ENCODE peak calls at places on chromosomes 13 and 19, in six cellular contexts. Y is IMR-90, A is neuronal stem cell, P is mesenchymal stem cell, I is H1, N is trophoblast cell. J is an unnamed sample. For H3K4me1, the result is how much of the 10 kb centered on the place peaks cover.

GRCh38 chr13:45601680-45602079 is 13.9 kb downstream of the ERICH6B start:
- DNase-seq in Y (no peak), A (no peak), P (no peak), I (no peak), N (no peak), J (no peak)

GRCh38 chr13:36259361-36260137 is 38.1 kb downstream of the CCDC169 start:
- DNase-seq in Y (no peak), A (no peak), P (no peak), I (no peak), N (no peak), J (no peak)

GRCh38 chr19:31269425-31270127 is 79.7 kb downstream of the TSHZ3 start:
- DNase-seq in Y (peak), A (no peak), P (no peak), I (no peak), N (no peak), J (no peak)

GRCh38 chr13:109180905-109181425 is 551.6 kb downstream of the MYO16 start:
- DNase-seq in Y (peak), A (no peak), P (peak), I (no peak), N (peak), J (no peak)

GRCh38 chr19:4130635-4131438 is 6.9 kb upstream of the MAP2K2 start:
- DNase-seq in Y (peak), A (no peak), P (peak), I (no peak), N (peak), J (no peak)

GRCh38 chr13:111976474-111977183 is 90.3 kb upstream of the SOX1 start:
- DNase-seq in Y (no peak), A (no peak), P (no peak), I (no peak), N (no peak), J (no peak)

GRCh38 chr19:35710784-35711723 is 6.7 kb downstream of the ZBTB32 start:
- DNase-seq in Y (no peak), A (no peak), P (no peak), I (no peak), N (no peak), J (no peak)

GRCh38 chr19:56670961-56671612 is 470 bp downstream of the ZNF835 start:
- DNase-seq in Y (no peak), A (peak), P (no peak), I (no peak), N (peak), J (no peak)

GRCh38 chr13:111994578-111994977 is 72.4 kb upstream of the SOX1 start:
- DNase-seq in Y (no peak), A (no peak), P (no peak), I (no peak), N (no peak), J (no peak)

GRCh38 chr19:289651-290538 is 1.3 kb downstream of the PLPP2 start:
- DNase-seq in Y (peak), A (no peak), P (peak), I (peak), N (peak), J (peak)

GRCh38 chr19:44741841-44742352 is 6.6 kb upstream of the BCL3 start:
- DNase-seq in Y (peak), A (no peak), P (peak), I (no peak), N (peak), J (peak)

GRCh38 chr19:6971366-6971765 is 49.9 kb downstream of the MBD3L2B start:
- DNase-seq in Y (no peak), A (no peak), P (no peak), I (no peak), N (no peak), J (no peak)

GRCh38 chr19:2289714-2290435 is 7.9 kb upstream of the PEAK3 start:
- DNase-seq in Y (no peak), A (no peak), P (no peak), I (no peak), N (peak), J (no peak)

GRCh38 chr19:2495130-2495641 is 19.3 kb downstream of the GADD45B start:
- DNase-seq in Y (peak), A (no peak), P (peak), I (no peak), N (peak), J (no peak)

DNA sequence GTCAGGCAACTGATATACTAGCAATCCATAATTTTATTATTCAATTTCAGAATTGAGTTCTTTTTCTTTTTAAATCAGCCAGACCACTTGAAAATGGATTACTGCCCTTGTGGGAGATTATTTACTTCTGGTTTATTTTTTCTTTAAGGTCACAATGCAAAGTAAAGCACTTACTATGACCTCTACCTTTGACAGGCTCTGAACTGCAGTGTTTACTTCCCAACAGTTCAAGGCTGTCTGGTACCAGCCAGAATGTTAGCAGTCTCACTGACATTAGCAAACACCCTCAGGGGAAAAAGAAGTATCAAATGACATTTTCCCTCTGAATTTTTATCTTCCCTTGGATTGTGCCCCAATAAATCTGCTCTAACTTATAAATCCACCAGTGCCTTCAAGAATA is 57.5 kb downstream of the RAP2A start:
- DNase-seq in Y (no peak), A (no peak), P (no peak), I (no peak), N (no peak), J (no peak)
- H4K91ac ChIP-seq in Y (no peak), A (no peak), P (no peak), I (no peak), N (no peak), J (no peak)

GRCh38 chr19:55646889-55647731 is 902 bp upstream of the CCDC106 start:
- DNase-seq in Y (no peak), A (no peak), P (no peak), I (no peak), N (peak), J (no peak)
- H3K4me1 ChIP-seq in Y (under half), A (under half), P (under half), I (under half), N (under half), J (under half)

GRCh38 chr19:53868091-53868891 is 608 bp downstream of the MYADM start:
- DNase-seq in Y (peak), A (no peak), P (peak), I (peak), N (peak), J (peak)
- H3K9ac ChIP-seq in Y (peak), A (peak), P (peak), I (peak), N (peak), J (peak)

GRCh38 chr13:40480915-40481525 is 185.4 kb downstream of the FOXO1 start:
- DNase-seq in Y (no peak), A (no peak), P (no peak), I (no peak), N (no peak), J (no peak)
- H4K91ac ChIP-seq in Y (no peak), A (no peak), P (no peak), I (no peak), N (no peak), J (no peak)

GRCh38 chr19:13097331-13098258 is 5.1 kb downstream of the LYL1 start:
- DNase-seq in Y (no peak), A (no peak), P (no peak), I (peak), N (no peak), J (no peak)
- H3K4me1 ChIP-seq in Y (under half), A (under half), P (under half), I (under half), N (under half), J (under half)

GRCh38 chr19:33627962-33628839 is 6.4 kb downstream of the CHST8 start:
- DNase-seq in Y (no peak), A (no peak), P (no peak), I (no peak), N (no peak), J (no peak)
- H3K9ac ChIP-seq in Y (no peak), A (no peak), P (no peak), I (no peak), N (no peak), J (no peak)

DNA sequence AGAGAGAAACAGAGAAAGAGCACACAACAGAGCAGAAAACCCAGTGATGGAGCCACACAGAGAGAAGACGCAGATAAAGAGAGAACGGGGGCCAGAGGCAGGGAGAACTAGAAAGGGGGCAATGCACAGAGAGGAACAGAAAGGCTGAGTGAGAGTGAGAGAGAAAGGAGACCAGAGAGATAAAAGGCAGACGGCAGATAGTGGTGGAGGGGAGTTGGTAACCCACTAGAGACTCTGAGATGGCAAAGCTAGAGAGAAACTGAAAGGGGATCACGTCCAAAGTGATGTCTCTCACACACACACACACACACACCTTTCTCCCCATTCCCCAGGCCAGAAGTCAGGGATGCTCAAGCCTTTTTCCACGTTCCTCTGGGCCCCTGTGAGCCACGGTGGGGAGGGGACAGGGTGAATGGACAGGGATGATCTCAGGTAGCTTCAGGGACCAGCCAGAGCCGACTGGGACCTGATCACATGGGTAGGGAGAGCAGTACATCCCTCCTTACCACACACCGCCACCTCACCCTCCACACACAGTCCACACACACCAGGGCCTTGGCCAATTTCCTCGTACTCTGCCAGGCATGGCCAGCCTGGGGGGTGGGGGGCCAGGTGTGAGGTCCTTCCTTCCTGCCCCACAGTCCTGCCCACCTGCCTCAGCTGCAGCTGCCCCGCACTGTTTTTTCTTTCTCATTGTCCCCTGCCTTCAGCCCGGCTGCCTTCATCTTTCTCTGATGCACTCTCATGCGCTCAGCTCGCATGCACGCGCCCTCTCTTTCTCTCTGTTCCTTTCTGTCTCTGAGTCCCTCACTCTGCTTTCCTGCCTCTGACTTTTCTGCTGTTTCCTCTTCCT is 22.5 kb upstream of the POU2F2 start:
- DNase-seq in Y (no peak), A (no peak), P (no peak), I (no peak), N (no peak), J (no peak)
- H4K91ac ChIP-seq in Y (no peak), A (no peak), P (no peak), I (peak), N (no peak), J (no peak)

J was measured in H9.